ENCODE peak calls at places on chromosomes 5 and 9, in six cellular contexts. Q is activated effector memory CD4-positive, alpha-beta T cell treated with Interleukin-2 at 50 U/mL for 16 hours; W is activated CD8-positive, alpha-beta memory T cell treated with anti-CD3 and anti-CD28 coated beads for 48 hours; D is ecto neural progenitor cell; X is hypothalamus; Z is COR-L47. A is an unnamed sample.

GRCh38 chr9:71685394-71685793 is 82.9 kb downstream of the CEMIP2 start:
- DNase-seq in Q (peak), W (no peak), D (no peak), X (no peak), Z (no peak), A (no peak)

GRCh38 chr9:93317495-93318094 is 133.7 kb downstream of the WNK2 start:
- DNase-seq in Q (no peak), W (no peak), D (no peak), X (no peak), Z (no peak), A (no peak)

GRCh38 chr9:113011911-113012381 is at the start of gene ZNF883:
- DNase-seq in Q (no peak), W (no peak), D (peak), X (peak), Z (peak), A (no peak)

GRCh38 chr5:124477577-124477976 is 268.9 kb downstream of the ZNF608 start:
- DNase-seq in Q (no peak), W (no peak), D (no peak), X (peak), Z (no peak), A (no peak)

GRCh38 chr5:116076496-116076895 is 8.3 kb upstream of the COMMD10 start:
- DNase-seq in Q (no peak), W (no peak), D (no peak), X (no peak), Z (no peak), A (no peak)

GRCh38 chr5:107673106-107673367 is 2.3 kb upstream of the EFNA5 start:
- DNase-seq in Q (no peak), W (no peak), D (no peak), X (no peak), Z (no peak), A (no peak)

GRCh38 chr9:111957856-111958631 is 61.4 kb downstream of the UGCG start:
- DNase-seq in Q (no peak), W (no peak), D (no peak), X (no peak), Z (no peak), A (no peak)

GRCh38 chr5:56088967-56089829 is 94.4 kb upstream of the IL6ST start:
- DNase-seq in Q (no peak), W (peak), D (no peak), X (no peak), Z (no peak), A (no peak)

GRCh38 chr5:132808866-132809265 is 4.2 kb upstream of the SOWAHA start:
- DNase-seq in Q (no peak), W (no peak), D (no peak), X (no peak), Z (no peak), A (no peak)

GRCh38 chr9:78363221-78363620 is 66.3 kb downstream of the PSAT1 start:
- DNase-seq in Q (no peak), W (no peak), D (no peak), X (no peak), Z (no peak), A (no peak)

GRCh38 chr5:95043234-95043633 is 241.7 kb downstream of the MCTP1 start:
- DNase-seq in Q (no peak), W (no peak), D (no peak), X (no peak), Z (no peak), A (no peak)

GRCh38 chr5:115648072-115648471 is 22.2 kb upstream of the TMED7 start:
- DNase-seq in Q (no peak), W (no peak), D (no peak), X (no peak), Z (no peak), A (no peak)

GRCh38 chr5:54753034-54753433 is 232.4 kb downstream of the ESM1 start:
- DNase-seq in Q (no peak), W (no peak), D (no peak), X (no peak), Z (no peak), A (no peak)

GRCh38 chr5:64505769-64506566 is at the start of gene RGS7BP:
- DNase-seq in Q (no peak), W (no peak), D (peak), X (peak), Z (peak), A (no peak)

GRCh38 chr5:73902327-73903051 is 276.5 kb downstream of the ARHGEF28 start:
- DNase-seq in Q (no peak), W (no peak), D (no peak), X (no peak), Z (peak), A (no peak)